ENCODE peak calls at places on chromosomes 5 and 9, in eight cellular contexts. T, M, W, X, Z, P, I and C are unnamed samples.

GRCh38 chr5:65801332-65801731 is 79.3 kb downstream of the NLN start:
- DNase-seq in W (no peak), Z (no peak), M (no peak), I (no peak), X (peak; percentile 30), T (no peak), P (no peak), C (no peak)

GRCh38 chr9:107750741-107751521 is 261.4 kb upstream of the KLF4 start:
- DNase-seq in T (peak; percentile 93), P (no peak), W (no peak), Z (no peak), I (peak; percentile 79), X (peak; percentile 80), M (peak; percentile 82), C (peak; percentile 82)

GRCh38 chr9:15295761-15296405 is 11.1 kb downstream of the TTC39B start:
- DNase-seq in P (no peak), X (peak; percentile 40), M (peak; percentile 57), T (peak; percentile 61), I (no peak), Z (no peak), W (peak; percentile 16), C (no peak)

GRCh38 chr5:5298068-5298633 is 124.3 kb upstream of the ICE1 start:
- DNase-seq in Z (no peak), W (no peak), P (no peak), I (no peak), X (no peak), M (peak; percentile 85), T (no peak), C (no peak)

GRCh38 chr9:5470122-5470521 is 19.8 kb downstream of the CD274 start:
- DNase-seq in I (no peak), M (no peak), X (no peak), P (no peak), T (no peak), W (no peak), Z (no peak), C (no peak)

GRCh38 chr5:38854907-38855306 is 9.1 kb downstream of the OSMR start:
- DNase-seq in Z (no peak), W (no peak), P (no peak), T (no peak), I (no peak), M (no peak), X (no peak), C (no peak)

GRCh38 chr9:127968717-127969383 is 11.9 kb downstream of the EEIG1 start:
- DNase-seq in X (peak; percentile 96), I (no peak), T (no peak), M (no peak), P (no peak), W (no peak), Z (no peak), C (peak; percentile 80)

GRCh38 chr5:57174128-57174849 is 430 bp downstream of the GPBP1 start:
- DNase-seq in M (no peak), T (no peak), X (no peak), I (no peak), W (no peak), Z (no peak), P (no peak), C (peak; percentile 37)

GRCh38 chr5:176619203-176619568 is 9.2 kb upstream of the GPRIN1 start:
- DNase-seq in P (peak; percentile 46), T (peak; percentile 84), Z (peak; percentile 63), X (peak; percentile 80), M (peak; percentile 78), I (no peak), W (peak; percentile 96), C (peak; percentile 40)

GRCh38 chr5:108398964-108399363 is 17.1 kb upstream of the FBXL17 start:
- DNase-seq in Z (no peak), X (no peak), W (no peak), P (no peak), T (no peak), I (no peak), M (no peak), C (no peak)

GRCh38 chr5:72552041-72552557 is 44.9 kb upstream of the ZNF366 start:
- DNase-seq in X (no peak), Z (no peak), M (no peak), W (no peak), P (no peak), I (no peak), T (no peak), C (no peak)

GRCh38 chr9:3736186-3736585 is 210.4 kb upstream of the RFX3 start:
- DNase-seq in X (no peak), I (no peak), W (no peak), Z (no peak), M (no peak), T (no peak), P (no peak), C (no peak)

GRCh38 chr5:139105621-139106071 is 92.5 kb downstream of the SIL1 start:
- DNase-seq in I (no peak), X (no peak), Z (no peak), T (no peak), W (peak; percentile 71), P (no peak), M (no peak), C (no peak)

GRCh38 chr5:9440517-9440916 is 105.4 kb downstream of the SEMA5A start:
- DNase-seq in Z (no peak), W (no peak), X (no peak), M (no peak), P (no peak), I (no peak), T (no peak), C (no peak)

GRCh38 chr5:24397601-24398000 is 247.2 kb downstream of the CDH10 start:
- DNase-seq in Z (no peak), T (no peak), X (no peak), P (no peak), M (no peak), I (no peak), W (no peak), C (no peak)

GRCh38 chr5:131794596-131794995 is 2.2 kb downstream of the FNIP1 start:
- DNase-seq in X (no peak), I (no peak), T (no peak), P (no peak), Z (no peak), M (no peak), W (no peak), C (no peak)

GRCh38 chr5:72063219-72063819 is 44.0 kb upstream of the MAP1B start:
- DNase-seq in X (no peak), W (peak; percentile 85), T (no peak), P (no peak), I (no peak), Z (no peak), M (no peak), C (no peak)

GRCh38 chr5:2748841-2749513 is 2.5 kb downstream of the IRX2 start:
- DNase-seq in I (no peak), W (no peak), T (no peak), X (no peak), M (no peak), P (no peak), Z (no peak), C (no peak)

GRCh38 chr9:17116400-17116837 is 18.4 kb upstream of the CNTLN start:
- DNase-seq in Z (no peak), P (no peak), T (no peak), I (no peak), X (peak; percentile 7), M (no peak), W (no peak), C (no peak)

GRCh38 chr9:81264516-81264915 is 424.8 kb downstream of the TLE1 start:
- DNase-seq in Z (no peak), I (no peak), M (no peak), X (no peak), P (no peak), T (no peak), W (no peak), C (no peak)

GRCh38 chr5:69074664-69075521 is 18.9 kb upstream of the SLC30A5 start:
- DNase-seq in M (no peak), I (no peak), W (no peak), X (no peak), P (no peak), Z (no peak), T (no peak), C (no peak)

GRCh38 chr9:131008563-131008908 is 438 bp upstream of the LAMC3 start:
- DNase-seq in M (no peak), Z (no peak), X (no peak), P (no peak), W (no peak), I (no peak), T (no peak), C (no peak)

GRCh38 chr9:82295177-82295576 is 306.6 kb downstream of the SPATA31D1 start:
- DNase-seq in W (no peak), M (no peak), Z (no peak), T (no peak), I (no peak), P (no peak), X (no peak), C (no peak)

GRCh38 chr5:62296998-62297397 is 9.0 kb upstream of the KIF2A start:
- DNase-seq in T (no peak), Z (no peak), M (no peak), I (no peak), X (no peak), W (no peak), P (no peak), C (no peak)

GRCh38 chr9:130498918-130499698 is 54.3 kb downstream of the ASS1 start:
- DNase-seq in T (no peak), I (no peak), Z (no peak), W (no peak), M (peak; percentile 53), X (no peak), P (no peak), C (no peak)

GRCh38 chr5:112711436-112711835 is 26.2 kb upstream of the APC start:
- DNase-seq in I (no peak), Z (no peak), T (no peak), X (no peak), M (no peak), W (no peak), P (no peak), C (no peak)

GRCh38 chr5:140056880-140057279 is 13.8 kb upstream of the NRG2 start:
- DNase-seq in I (no peak), T (no peak), W (no peak), Z (no peak), M (no peak), P (no peak), X (no peak), C (no peak)

GRCh38 chr5:56819027-56819881 is 3.9 kb downstream of the MAP3K1 start:
- DNase-seq in X (no peak), Z (no peak), W (no peak), M (no peak), T (no peak), I (no peak), P (no peak), C (no peak)

GRCh38 chr9:72919246-72919945 is 33.5 kb downstream of the ALDH1A1 start:
- DNase-seq in X (no peak), M (no peak), Z (no peak), P (no peak), T (no peak), I (no peak), W (no peak), C (no peak)

GRCh38 chr5:108749130-108749861 is 1.6 kb downstream of the FER start:
- DNase-seq in I (no peak), X (peak; percentile 51), T (no peak), M (no peak), Z (peak; percentile 28), P (no peak), W (peak; percentile 86), C (no peak)